ENCODE peak calls at places on chromosomes 3 and 15, in ten cellular contexts. H is dorsolateral prefrontal cortex, Q is RWPE2, C is fibroblast of mammary gland, J is left ventricle myocardium inferior, Z is AG09309, O is BE2C, S is stomach, N is heart left ventricle, K is foreskin fibroblast. W is an unnamed sample.

GRCh38 chr3:88031543-88032148 is 27.2 kb downstream of the CGGBP1 start:
- DNase-seq in H (no peak), Q (no peak), C (peak), J (no peak), Z (no peak), O (no peak), S (no peak), N (no peak), K (peak), W (no peak)

GRCh38 chr3:15800327-15800726 is 2.5 kb upstream of the ANKRD28 start:
- DNase-seq in H (no peak), Q (no peak), C (peak), J (no peak), Z (no peak), O (no peak), S (no peak), N (no peak), K (peak), W (no peak)

GRCh38 chr3:126746395-126747177 is 42.5 kb downstream of the CHCHD6 start:
- DNase-seq in H (no peak), Q (no peak), C (peak), J (peak), Z (peak), O (peak), S (peak), N (peak), K (peak), W (peak)

GRCh38 chr3:4320453-4320852 is 17.3 kb downstream of the SETMAR start:
- DNase-seq in H (no peak), Q (no peak), C (no peak), J (no peak), Z (no peak), O (no peak), S (no peak), N (no peak), K (no peak), W (no peak)

GRCh38 chr3:182214406-182214805 is 502.7 kb downstream of the SOX2 start:
- DNase-seq in H (no peak), Q (no peak), C (peak), J (peak), Z (no peak), O (no peak), S (no peak), N (no peak), K (no peak), W (no peak)

GRCh38 chr15:89315375-89315929 is 19.2 kb downstream of the POLG start:
- DNase-seq in H (no peak), Q (no peak), C (no peak), J (no peak), Z (no peak), O (no peak), S (no peak), N (no peak), K (no peak), W (no peak)

GRCh38 chr3:140023616-140024530 is 88.9 kb downstream of the CLSTN2 start:
- DNase-seq in H (peak), Q (no peak), C (no peak), J (peak), Z (no peak), O (peak), S (peak), N (no peak), K (no peak), W (no peak)

GRCh38 chr3:96319176-96319575 is 495.2 kb upstream of the EPHA6 start:
- DNase-seq in H (no peak), Q (no peak), C (peak), J (no peak), Z (no peak), O (peak), S (no peak), N (no peak), K (no peak), W (no peak)

GRCh38 chr3:136022518-136023263 is 57.2 kb downstream of the PPP2R3A start:
- DNase-seq in H (no peak), Q (no peak), C (no peak), J (no peak), Z (no peak), O (no peak), S (no peak), N (no peak), K (no peak), W (no peak)

GRCh38 chr3:102466001-102466400 is 31.2 kb downstream of the ZPLD1 start:
- DNase-seq in H (no peak), Q (no peak), C (no peak), J (no peak), Z (no peak), O (no peak), S (no peak), N (no peak), K (no peak), W (no peak)

GRCh38 chr3:62374375-62374876 is 1.1 kb upstream of the FEZF2 start:
- DNase-seq in H (no peak), Q (no peak), C (peak), J (no peak), Z (no peak), O (no peak), S (no peak), N (no peak), K (peak), W (no peak)

GRCh38 chr3:66499881-66500574 is 794 bp downstream of the LRIG1 start:
- DNase-seq in H (peak), Q (no peak), C (no peak), J (peak), Z (no peak), O (peak), S (peak), N (peak), K (peak), W (no peak)

GRCh38 chr3:184428561-184429175 is 48.8 kb downstream of the CHRD start:
- DNase-seq in H (no peak), Q (no peak), C (no peak), J (no peak), Z (no peak), O (no peak), S (no peak), N (no peak), K (peak), W (no peak)

GRCh38 chr3:43246956-43247355 is 39.4 kb upstream of the SNRK start:
- DNase-seq in H (no peak), Q (no peak), C (no peak), J (no peak), Z (no peak), O (no peak), S (no peak), N (peak), K (no peak), W (no peak)

GRCh38 chr3:100297784-100298183 is 36.8 kb upstream of the NIT2 start:
- DNase-seq in H (no peak), Q (no peak), C (peak), J (no peak), Z (no peak), O (no peak), S (no peak), N (no peak), K (peak), W (no peak)

GRCh38 chr3:78912217-78912616 is 855.6 kb downstream of the ROBO1 start:
- DNase-seq in H (no peak), Q (no peak), C (no peak), J (no peak), Z (no peak), O (peak), S (no peak), N (no peak), K (no peak), W (no peak)

GRCh38 chr3:4356225-4356540 is 53.0 kb downstream of the SETMAR start:
- DNase-seq in H (no peak), Q (no peak), C (no peak), J (no peak), Z (no peak), O (peak), S (no peak), N (no peak), K (no peak), W (no peak)

GRCh38 chr15:56371495-56372147 is 6.4 kb downstream of the TEX9 start:
- DNase-seq in H (no peak), Q (no peak), C (no peak), J (no peak), Z (no peak), O (no peak), S (no peak), N (no peak), K (no peak), W (no peak)

GRCh38 chr3:44999782-45000181 is 23.7 kb downstream of the EXOSC7 start:
- DNase-seq in H (no peak), Q (no peak), C (no peak), J (no peak), Z (no peak), O (no peak), S (peak), N (no peak), K (no peak), W (no peak)

GRCh38 chr15:56245871-56246814 is 2.5 kb upstream of the RFX7 start:
- DNase-seq in H (peak), Q (peak), C (peak), J (peak), Z (peak), O (peak), S (peak), N (peak), K (peak), W (peak)

GRCh38 chr3:152466784-152467183 is 198.1 kb downstream of the MBNL1 start:
- DNase-seq in H (no peak), Q (no peak), C (peak), J (no peak), Z (peak), O (no peak), S (no peak), N (no peak), K (peak), W (no peak)

GRCh38 chr15:68542771-68543544 is 35.8 kb upstream of the CORO2B start:
- DNase-seq in H (peak), Q (no peak), C (peak), J (no peak), Z (peak), O (no peak), S (no peak), N (peak), K (peak), W (no peak)

GRCh38 chr3:182969277-182969676 is 11.1 kb downstream of the DCUN1D1 start:
- DNase-seq in H (no peak), Q (no peak), C (peak), J (no peak), Z (peak), O (no peak), S (no peak), N (no peak), K (peak), W (peak)

GRCh38 chr15:101127503-101128076 is 124.3 kb downstream of the CHSY1 start:
- DNase-seq in H (no peak), Q (peak), C (peak), J (peak), Z (peak), O (peak), S (peak), N (peak), K (peak), W (peak)

GRCh38 chr15:96494530-96494929 is 164.0 kb downstream of the NR2F2 start:
- DNase-seq in H (no peak), Q (no peak), C (no peak), J (no peak), Z (no peak), O (no peak), S (peak), N (no peak), K (no peak), W (no peak)

GRCh38 chr15:61879219-61879618 is 181.0 kb downstream of the VPS13C start:
- DNase-seq in H (no peak), Q (no peak), C (no peak), J (no peak), Z (no peak), O (no peak), S (peak), N (no peak), K (no peak), W (no peak)

GRCh38 chr3:58609990-58610389 is 32.8 kb upstream of the FAM107A start:
- DNase-seq in H (no peak), Q (no peak), C (peak), J (no peak), Z (no peak), O (no peak), S (no peak), N (no peak), K (no peak), W (no peak)

GRCh38 chr3:47849186-47850061 is 46.5 kb downstream of the DHX30 start:
- DNase-seq in H (no peak), Q (no peak), C (no peak), J (no peak), Z (no peak), O (no peak), S (no peak), N (no peak), K (peak), W (no peak)

GRCh38 chr15:82548700-82549099 is 8.4 kb upstream of the RPS17 start:
- DNase-seq in H (no peak), Q (no peak), C (peak), J (no peak), Z (no peak), O (no peak), S (no peak), N (no peak), K (peak), W (no peak)

GRCh38 chr3:66923991-66924390 is 74.1 kb upstream of the KBTBD8 start:
- DNase-seq in H (no peak), Q (no peak), C (no peak), J (no peak), Z (no peak), O (no peak), S (no peak), N (no peak), K (no peak), W (no peak)

GRCh38 chr3:74332165-74332564 is 282.3 kb downstream of the CNTN3 start:
- DNase-seq in H (no peak), Q (no peak), C (no peak), J (no peak), Z (no peak), O (no peak), S (no peak), N (no peak), K (no peak), W (no peak)

GRCh38 chr3:13890377-13891016 is 10.6 kb upstream of the WNT7A start:
- DNase-seq in H (no peak), Q (peak), C (no peak), J (no peak), Z (no peak), O (no peak), S (no peak), N (no peak), K (no peak), W (no peak)

GRCh38 chr3:61530355-61530754 is 31.0 kb upstream of the PTPRG start:
- DNase-seq in H (no peak), Q (no peak), C (peak), J (no peak), Z (no peak), O (no peak), S (no peak), N (no peak), K (peak), W (no peak)

GRCh38 chr15:41772720-41773331 is 1.5 kb upstream of the MAPKBP1 start:
- DNase-seq in H (no peak), Q (no peak), C (peak), J (no peak), Z (peak), O (peak), S (peak), N (peak), K (peak), W (peak)

GRCh38 chr15:62622775-62623174 is 419.8 kb upstream of the TPM1 start:
- DNase-seq in H (no peak), Q (no peak), C (no peak), J (no peak), Z (no peak), O (peak), S (no peak), N (no peak), K (no peak), W (no peak)

GRCh38 chr15:58039260-58040035 is 26.1 kb downstream of the ALDH1A2 start:
- DNase-seq in H (no peak), Q (no peak), C (no peak), J (no peak), Z (no peak), O (no peak), S (no peak), N (no peak), K (no peak), W (no peak)

GRCh38 chr3:156615592-156616173 is 58.7 kb upstream of the TIPARP start:
- DNase-seq in H (no peak), Q (no peak), C (peak), J (no peak), Z (no peak), O (no peak), S (no peak), N (no peak), K (peak), W (no peak)

GRCh38 chr15:85414037-85414436 is 33.6 kb downstream of the AKAP13 start:
- DNase-seq in H (no peak), Q (no peak), C (no peak), J (no peak), Z (no peak), O (no peak), S (no peak), N (no peak), K (no peak), W (no peak)

GRCh38 chr15:93236924-93237323 is 147.9 kb upstream of the RGMA start:
- DNase-seq in H (no peak), Q (no peak), C (no peak), J (no peak), Z (no peak), O (no peak), S (no peak), N (no peak), K (no peak), W (no peak)

GRCh38 chr15:50355980-50356379 is 982 bp upstream of the GABPB1 start:
- DNase-seq in H (no peak), Q (no peak), C (peak), J (no peak), Z (no peak), O (no peak), S (no peak), N (no peak), K (peak), W (no peak)

DNA sequence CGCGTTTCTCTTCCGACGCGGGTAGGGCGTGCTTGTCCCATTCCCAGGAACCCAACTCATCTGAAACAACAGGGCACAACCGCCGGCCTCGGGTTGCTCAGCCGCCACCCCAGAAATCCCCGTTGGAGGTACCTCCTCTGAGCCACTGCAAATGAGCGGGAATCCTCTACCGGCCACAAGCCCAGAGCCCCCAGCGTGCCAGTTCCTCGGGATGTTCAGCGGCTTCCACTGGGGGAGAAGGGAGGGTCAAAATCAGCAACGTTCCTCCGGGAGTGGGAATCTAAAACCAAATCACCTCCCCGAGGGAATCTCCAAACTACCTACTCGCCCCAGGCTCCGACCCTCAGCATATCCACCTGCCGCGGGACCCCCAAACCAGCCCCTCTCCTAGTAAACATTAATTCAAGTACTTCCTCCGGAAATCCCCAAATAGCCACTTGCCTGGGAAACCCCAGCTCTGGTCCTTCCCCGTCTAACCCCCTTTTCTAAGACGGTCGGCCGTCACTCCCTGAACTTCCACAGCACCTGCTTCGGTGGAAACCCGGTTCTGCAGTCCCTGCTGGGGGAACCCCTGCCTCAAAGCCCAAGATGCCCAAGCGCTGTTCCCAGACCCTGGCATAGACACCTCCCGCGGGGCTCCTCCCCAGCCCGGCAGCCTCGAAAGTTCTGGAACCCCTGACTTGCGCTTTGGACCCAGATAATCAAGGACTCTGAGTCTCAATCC is 887 bp downstream of the OXTR start:
- DNase-seq in H (no peak), Q (no peak), C (no peak), J (no peak), Z (no peak), O (no peak), S (no peak), N (no peak), K (peak), W (no peak)
- H3K4me3 ChIP-seq in H (peak), Q (peak), C (peak), J (peak), Z (peak), O (peak), S (no peak), N (peak), K (peak), W (peak)

DNA sequence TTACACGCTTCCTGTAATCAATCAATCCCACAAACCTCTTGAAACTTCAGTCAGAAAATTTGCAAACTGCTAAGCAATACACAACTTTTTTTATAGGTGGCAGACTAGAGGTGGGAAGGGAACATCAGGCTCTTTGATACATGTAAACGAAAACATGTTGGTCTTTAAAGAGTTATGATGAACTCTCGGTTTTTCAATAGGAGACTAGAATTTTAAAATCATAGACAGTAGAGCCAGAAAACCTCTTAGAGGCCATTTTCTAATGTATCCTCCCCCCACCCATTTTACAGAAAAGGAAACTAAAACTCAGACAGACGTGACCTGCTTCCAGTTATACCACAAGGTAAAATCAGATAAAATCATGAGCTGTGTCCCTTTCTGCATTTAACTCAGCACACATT is 179.1 kb upstream of the LPP start:
- DNase-seq in H (no peak), Q (no peak), C (no peak), J (no peak), Z (no peak), O (no peak), S (no peak), N (no peak), K (no peak), W (no peak)
- TF ChIP-seq CTCF in H (no peak), Q (peak), C (peak), J (peak), Z (no peak), O (no peak), S (no peak), N (no peak), K (no peak), W (no peak)

DNA sequence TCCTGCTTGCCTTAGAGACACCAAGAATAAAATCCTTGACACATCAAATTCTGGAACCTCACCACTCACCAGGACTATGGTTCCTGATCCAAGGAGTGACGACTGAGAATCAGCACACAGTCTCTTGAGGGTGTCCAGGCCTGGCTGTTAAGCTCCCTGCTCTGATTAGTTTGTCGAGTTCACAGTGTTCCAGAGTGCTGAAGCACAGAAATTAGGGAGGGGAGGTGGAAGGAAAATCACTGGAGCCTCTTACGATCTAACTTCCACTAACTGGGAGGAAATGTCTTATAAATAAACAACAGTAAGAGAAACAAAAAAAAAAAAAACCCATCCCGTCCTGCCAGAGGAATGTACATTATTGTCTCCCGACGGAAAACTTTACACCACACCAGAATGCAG is 330.2 kb downstream of the TIGIT start:
- DNase-seq in H (no peak), Q (no peak), C (peak), J (peak), Z (no peak), O (peak), S (no peak), N (peak), K (peak), W (no peak)
- H3K4me3 ChIP-seq in H (peak), Q (no peak), C (peak), J (peak), Z (peak), O (peak), S (peak), N (peak), K (peak), W (peak)

GRCh38 chr3:210649-211048 is 14.1 kb downstream of the CHL1 start:
- DNase-seq in H (no peak), Q (no peak), C (no peak), J (no peak), Z (no peak), O (no peak), S (no peak), N (no peak), K (no peak), W (no peak)

GRCh38 chr3:204102-204501 is 7.5 kb downstream of the CHL1 start:
- DNase-seq in H (no peak), Q (no peak), C (no peak), J (no peak), Z (no peak), O (no peak), S (no peak), N (no peak), K (no peak), W (no peak)

GRCh38 chr3:212432-212831 is 15.9 kb downstream of the CHL1 start:
- DNase-seq in H (no peak), Q (no peak), C (no peak), J (no peak), Z (no peak), O (no peak), S (no peak), N (no peak), K (no peak), W (no peak)

DNA sequence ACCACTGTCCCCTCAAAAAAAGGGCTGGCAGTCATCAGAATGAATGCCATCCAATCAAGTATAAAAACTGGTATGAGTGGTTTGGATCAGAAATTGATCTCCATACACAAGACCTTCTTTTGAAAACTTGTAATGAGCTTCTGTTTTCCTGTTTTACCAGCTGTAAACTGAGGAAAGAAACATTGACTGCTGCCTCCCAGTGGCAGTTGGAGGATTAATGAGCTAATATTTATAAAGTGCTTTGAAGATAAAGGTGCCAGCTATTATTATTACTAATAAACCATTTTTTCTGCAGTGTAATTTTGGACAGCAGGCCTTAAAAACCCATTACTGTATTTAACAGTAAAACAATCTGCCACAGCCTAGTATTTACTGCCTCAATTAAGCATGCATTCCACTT is 11.4 kb downstream of the CHL1 start:
- DNase-seq in H (no peak), Q (no peak), C (no peak), J (no peak), Z (no peak), O (no peak), S (no peak), N (no peak), K (no peak), W (no peak)
- TF ChIP-seq CTCF in H (no peak), Q (peak), C (no peak), J (peak), Z (no peak), O (no peak), S (no peak), N (no peak), K (no peak), W (no peak)